ENCODE peak calls at places on chromosomes 12 and 14, in eight cellular contexts. T is prostate gland; P is lower leg skin; F is astrocyte of the spinal cord; I is lower lobe of right lung; W is transverse colon; E is upper lobe of right lung; Y is CD8-positive, alpha-beta T cell. R is an unnamed sample.

GRCh38 chr12:50003595-50003994 is 21.7 kb downstream of the RACGAP1 start:
- DNase-seq in T (no peak), P (no peak), Y (no peak), W (no peak), F (peak), E (no peak), I (no peak), R (no peak)

GRCh38 chr12:49838973-49839633 is 3.8 kb downstream of the BCDIN3D start:
- DNase-seq in W (no peak), P (peak), E (no peak), F (peak), Y (no peak), I (no peak), T (no peak), R (no peak)

GRCh38 chr14:104011824-104012517 is 69.6 kb upstream of the RD3L start:
- DNase-seq in F (no peak), I (peak), Y (no peak), T (no peak), E (peak), P (no peak), W (no peak), R (no peak)

GRCh38 chr12:104547239-104547638 is 90.5 kb downstream of the CHST11 start:
- DNase-seq in P (no peak), I (peak), E (peak), T (peak), Y (no peak), W (no peak), F (no peak), R (no peak)

GRCh38 chr14:44369401-44370123 is 137.5 kb downstream of the FSCB start:
- DNase-seq in W (no peak), T (no peak), I (no peak), P (no peak), Y (no peak), F (no peak), E (no peak), R (no peak)

GRCh38 chr12:5520831-5521230 is 88.9 kb downstream of the NTF3 start:
- DNase-seq in E (no peak), F (no peak), T (no peak), Y (no peak), P (peak), I (no peak), W (no peak), R (no peak)

GRCh38 chr12:8648598-8649205 is 13.9 kb downstream of the MFAP5 start:
- DNase-seq in E (no peak), F (no peak), W (no peak), I (no peak), T (no peak), Y (no peak), P (peak), R (no peak)

GRCh38 chr14:20191396-20191795 is 700 bp downstream of the OR11G2 start:
- DNase-seq in T (no peak), E (no peak), P (no peak), I (no peak), F (no peak), Y (no peak), W (no peak), R (peak)

GRCh38 chr12:95218852-95219171 is 1.2 kb downstream of the VEZT start:
- DNase-seq in E (no peak), F (no peak), T (no peak), P (no peak), W (peak), Y (no peak), I (no peak), R (no peak)

GRCh38 chr12:115572440-115572839 is 705.1 kb downstream of the MED13L start:
- DNase-seq in I (no peak), W (no peak), E (no peak), P (no peak), Y (no peak), T (no peak), F (no peak), R (no peak)

GRCh38 chr14:104604461-104605449 is at the start of gene TMEM179:
- DNase-seq in Y (no peak), P (peak), F (no peak), E (no peak), W (no peak), T (no peak), I (peak), R (no peak)

GRCh38 chr14:90548455-90548854 is 151.6 kb downstream of the CALM1 start:
- DNase-seq in I (no peak), E (no peak), W (no peak), P (no peak), Y (no peak), F (no peak), T (no peak), R (no peak)

GRCh38 chr12:123351349-123351748 is 13.3 kb downstream of the SBNO1 start:
- DNase-seq in P (no peak), Y (no peak), E (no peak), I (no peak), F (no peak), T (no peak), W (no peak), R (no peak)

GRCh38 chr14:94685166-94685581 is 73.0 kb downstream of the SERPINA3 start:
- DNase-seq in P (peak), F (no peak), Y (no peak), E (peak), I (no peak), T (no peak), W (no peak), R (no peak)

GRCh38 chr14:25132734-25133422 is 82.9 kb upstream of the STXBP6 start:
- DNase-seq in T (peak), F (peak), Y (peak), E (peak), W (peak), I (peak), P (peak), R (peak)

GRCh38 chr12:120075034-120075616 is 41.4 kb downstream of the RAB35 start:
- DNase-seq in T (no peak), W (no peak), F (no peak), E (no peak), I (no peak), Y (no peak), P (peak), R (no peak)

GRCh38 chr14:64758711-64759554 is 54.7 kb downstream of the PLEKHG3 start:
- DNase-seq in E (no peak), F (peak), Y (no peak), W (no peak), I (peak), P (no peak), T (no peak), R (no peak)

GRCh38 chr14:51053157-51053556 is 41.7 kb downstream of the TRIM9 start:
- DNase-seq in Y (no peak), I (no peak), E (no peak), W (no peak), T (no peak), F (no peak), P (no peak), R (no peak)

GRCh38 chr14:32611752-32612151 is 282.7 kb downstream of the AKAP6 start:
- DNase-seq in T (no peak), F (peak), Y (no peak), I (no peak), E (no peak), W (no peak), P (no peak), R (no peak)

GRCh38 chr12:23399402-23399933 is 550.0 kb downstream of the SOX5 start:
- DNase-seq in T (no peak), Y (no peak), I (no peak), P (no peak), F (no peak), W (no peak), E (no peak), R (no peak)

GRCh38 chr12:4279120-4279690 is 5.6 kb downstream of the CCND2 start:
- DNase-seq in W (peak), I (no peak), T (no peak), F (no peak), Y (no peak), P (no peak), E (no peak), R (no peak)

GRCh38 chr12:38132139-38132538 is 184.4 kb upstream of the ALG10B start:
- DNase-seq in W (peak), I (no peak), Y (no peak), E (no peak), T (no peak), F (no peak), P (no peak), R (no peak)

GRCh38 chr12:132286912-132287311 is 42.5 kb downstream of the GALNT9 start:
- DNase-seq in F (peak), E (no peak), I (peak), Y (no peak), T (no peak), P (no peak), W (no peak), R (no peak)

GRCh38 chr12:50221228-50222008 is 54.2 kb upstream of the CERS5 start:
- DNase-seq in I (no peak), P (no peak), F (peak), E (no peak), Y (no peak), T (peak), W (no peak), R (no peak)

GRCh38 chr12:41521872-41522379 is 333.8 kb downstream of the PDZRN4 start:
- DNase-seq in P (no peak), Y (no peak), I (no peak), F (peak), W (no peak), T (no peak), E (no peak), R (peak)

GRCh38 chr12:2648406-2648805 is 146.4 kb upstream of the FKBP4 start:
- DNase-seq in T (no peak), I (no peak), W (no peak), E (peak), P (no peak), Y (no peak), F (no peak), R (no peak)

GRCh38 chr12:99759467-99759866 is 111.9 kb downstream of the GARIN6 start:
- DNase-seq in I (no peak), Y (no peak), E (no peak), W (no peak), P (no peak), T (no peak), F (no peak), R (no peak)

GRCh38 chr14:104680806-104681688 is 8.4 kb upstream of the INF2 start:
- DNase-seq in E (peak), T (peak), W (peak), F (peak), I (peak), Y (no peak), P (peak), R (no peak)

GRCh38 chr12:108597559-108598471 is at the start of gene TMEM119:
- DNase-seq in E (no peak), W (no peak), T (no peak), F (no peak), Y (no peak), I (no peak), P (peak), R (no peak)

GRCh38 chr12:53336137-53336785 is at the start of gene SP7:
- DNase-seq in F (no peak), W (no peak), I (no peak), Y (no peak), E (no peak), T (no peak), P (no peak), R (no peak)

GRCh38 chr14:104345316-104346111 is 207.1 kb downstream of the KIF26A start:
- DNase-seq in W (no peak), Y (no peak), E (no peak), T (no peak), P (peak), F (no peak), I (no peak), R (no peak)

GRCh38 chr12:42070056-42070455 is 74.6 kb downstream of the GXYLT1 start:
- DNase-seq in P (no peak), I (no peak), F (no peak), W (no peak), T (no peak), Y (no peak), E (no peak), R (no peak)

GRCh38 chr12:30990316-30990715 is 63.8 kb downstream of the TSPAN11 start:
- DNase-seq in T (no peak), F (no peak), Y (no peak), W (no peak), I (no peak), E (no peak), P (no peak), R (no peak)

GRCh38 chr12:14883663-14884062 is 2.0 kb downstream of the MGP start:
- DNase-seq in Y (no peak), T (no peak), E (no peak), W (no peak), F (no peak), I (no peak), P (no peak), R (no peak)

GRCh38 chr12:57592551-57593165 is 1.7 kb downstream of the PIP4K2C start:
- DNase-seq in I (no peak), F (no peak), Y (no peak), T (no peak), W (no peak), E (no peak), P (no peak), R (no peak)

GRCh38 chr12:52903855-52904508 is 894 bp downstream of the KRT8 start:
- DNase-seq in Y (no peak), F (peak), T (peak), E (peak), I (peak), W (no peak), P (no peak), R (no peak)

GRCh38 chr12:91222746-91223145 is 40.1 kb upstream of the DCN start:
- DNase-seq in E (no peak), Y (no peak), T (no peak), F (peak), P (no peak), I (no peak), W (no peak), R (no peak)

GRCh38 chr12:43348221-43348620 is 203.8 kb downstream of the ADAMTS20 start:
- DNase-seq in P (no peak), F (no peak), I (no peak), T (no peak), E (no peak), W (no peak), Y (no peak), R (no peak)

GRCh38 chr14:52923902-52924575 is 26.8 kb downstream of the FERMT2 start:
- DNase-seq in F (no peak), Y (no peak), I (no peak), T (no peak), W (no peak), E (no peak), P (no peak), R (no peak)

GRCh38 chr14:68365228-68365627 is 427.6 kb downstream of the ZFP36L1 start:
- DNase-seq in E (no peak), I (no peak), F (peak), Y (no peak), T (no peak), P (no peak), W (no peak), R (no peak)

GRCh38 chr14:68363401-68363800 is 429.5 kb downstream of the ZFP36L1 start:
- DNase-seq in F (no peak), P (no peak), E (no peak), Y (no peak), T (no peak), W (no peak), I (peak), R (no peak)

GRCh38 chr14:68364823-68365222 is 428.0 kb downstream of the ZFP36L1 start:
- DNase-seq in T (peak), E (no peak), I (no peak), W (no peak), F (no peak), P (no peak), Y (no peak), R (no peak)

GRCh38 chr14:68362841-68363240 is 430.0 kb downstream of the ZFP36L1 start:
- DNase-seq in P (no peak), Y (no peak), W (no peak), E (no peak), F (no peak), I (no peak), T (no peak), R (no peak)

GRCh38 chr14:68363841-68364711 is 428.8 kb downstream of the ZFP36L1 start:
- DNase-seq in F (peak), T (no peak), I (peak), W (peak), Y (no peak), E (peak), P (peak), R (no peak)
- TF ChIP-seq CTCF in F (no peak), T (no peak), I (no peak), W (no peak), Y (no peak), E (no peak), P (no peak), R (no peak)

GRCh38 chr14:30657050-30657449 is 34.9 kb downstream of the SCFD1 start:
- DNase-seq in I (no peak), T (no peak), E (no peak), Y (no peak), F (no peak), W (no peak), P (no peak), R (no peak)

GRCh38 chr14:30656190-30656632 is 34.1 kb downstream of the SCFD1 start:
- DNase-seq in F (peak), T (peak), E (no peak), W (peak), P (no peak), I (no peak), Y (peak), R (peak)

GRCh38 chr14:30658645-30659044 is 36.5 kb downstream of the SCFD1 start:
- DNase-seq in F (no peak), Y (no peak), E (no peak), W (no peak), P (no peak), I (no peak), T (no peak), R (no peak)

GRCh38 chr14:30655658-30656057 is 33.5 kb downstream of the SCFD1 start:
- DNase-seq in Y (no peak), I (no peak), P (no peak), E (no peak), F (no peak), T (no peak), W (no peak), R (no peak)

GRCh38 chr14:30657606-30658163 is 35.6 kb downstream of the SCFD1 start:
- DNase-seq in Y (no peak), W (no peak), E (no peak), F (peak), T (no peak), I (no peak), P (no peak), R (peak)
- TF ChIP-seq CTCF in Y (peak), W (peak), E (peak), F (peak), T (no peak), I (no peak), P (no peak), R (peak)

GRCh38 chr12:82130763-82131162 is 227.4 kb downstream of the CCDC59 start:
- DNase-seq in I (no peak), Y (no peak), T (no peak), W (no peak), P (no peak), E (no peak), F (no peak), R (no peak)
- TF ChIP-seq CTCF in I (no peak), Y (no peak), T (no peak), W (no peak), P (no peak), E (no peak), F (no peak), R (no peak)

DNA sequence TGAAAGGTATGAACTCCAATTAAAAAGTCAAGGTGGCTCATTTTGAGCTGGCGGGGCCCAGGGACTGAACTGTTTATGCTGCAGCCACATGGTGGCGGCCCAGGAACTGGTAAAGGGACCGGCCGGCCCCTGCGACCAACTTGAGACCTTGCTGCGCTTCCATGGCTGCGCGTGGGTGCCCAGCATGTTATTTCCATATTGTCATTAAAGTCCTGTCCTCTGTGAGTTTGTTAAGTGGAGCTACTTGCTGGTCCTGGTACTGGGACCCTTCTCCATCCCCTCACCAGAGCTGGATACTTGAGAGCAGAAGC is 62.3 kb downstream of the BEGAIN start:
- DNase-seq in I (no peak), P (peak), F (no peak), Y (no peak), W (no peak), E (peak), T (no peak), R (no peak)
- TF ChIP-seq CTCF in I (no peak), P (no peak), F (peak), Y (peak), W (no peak), E (no peak), T (no peak), R (peak)

DNA sequence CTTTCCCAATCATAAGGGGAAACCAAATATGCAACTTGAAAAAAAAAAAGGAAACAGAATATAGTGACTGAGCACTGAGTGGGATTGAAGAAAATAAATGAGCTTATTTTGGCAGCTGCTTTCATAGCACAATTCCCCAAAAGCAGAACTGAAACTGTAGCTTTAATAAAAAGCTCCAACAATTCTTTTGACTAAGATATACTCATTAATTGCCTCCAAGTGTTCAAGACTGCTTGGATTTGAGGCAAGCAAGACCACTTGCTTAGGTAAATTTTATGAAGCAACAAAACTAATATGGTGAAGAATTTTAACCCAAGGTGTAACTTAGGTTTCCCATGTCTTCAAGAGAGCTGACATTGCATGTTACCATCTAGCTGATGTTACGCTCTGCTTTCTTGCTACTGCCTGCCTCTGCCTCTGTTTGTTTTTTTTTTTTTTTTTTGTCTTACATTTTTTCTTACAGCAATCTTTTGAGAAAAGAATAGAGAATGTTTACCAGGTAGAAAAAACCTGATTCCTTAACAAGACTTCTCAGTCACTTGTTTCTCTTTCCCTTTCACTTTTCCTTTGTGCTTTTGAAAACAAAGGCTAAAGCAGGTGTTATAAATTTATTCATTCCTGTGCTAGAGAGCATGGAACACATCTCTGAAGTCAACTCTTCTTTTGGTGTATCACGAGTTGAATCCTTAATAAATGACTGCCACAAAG is 134.4 kb downstream of the BCAT1 start:
- DNase-seq in W (no peak), E (no peak), Y (no peak), T (no peak), I (no peak), P (no peak), F (no peak), R (no peak)
- TF ChIP-seq CTCF in W (no peak), E (no peak), Y (no peak), T (no peak), I (no peak), P (no peak), F (no peak), R (no peak)

DNA sequence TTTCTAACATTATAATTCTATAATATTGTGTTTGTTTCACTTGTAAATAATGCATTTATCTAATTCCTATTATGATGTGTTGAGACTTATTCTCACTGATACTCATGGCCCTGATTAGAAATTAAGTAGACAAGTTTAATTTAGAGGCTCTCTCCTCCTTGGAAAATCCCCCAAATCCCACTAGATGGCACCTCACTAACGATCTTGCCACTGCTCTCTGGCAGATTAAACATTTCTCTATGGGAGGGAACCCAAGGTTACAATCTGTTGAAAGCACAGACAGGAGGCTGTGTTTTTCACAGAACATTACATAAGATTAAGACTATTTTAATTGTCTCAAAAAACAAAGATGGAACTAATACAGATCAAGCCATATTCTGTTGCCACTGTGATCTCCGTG is 318.7 kb downstream of the LRFN5 start:
- DNase-seq in Y (no peak), T (no peak), P (no peak), W (no peak), F (peak), I (no peak), E (no peak), R (no peak)
- TF ChIP-seq CTCF in Y (no peak), T (no peak), P (no peak), W (no peak), F (peak), I (no peak), E (no peak), R (peak)

R was measured in LNCaP clone FGC.